ENCODE peak calls at places on chromosomes 5 and 9, in four cellular contexts. One of them, this sample, is unnamed.

GRCh38 chr5:97096096-97096648 is 46.2 kb downstream of the LIX1 start:
- DNase-seq in K562: no peak
- DNase-seq in sigmoid colon: no peak
- DNase-seq in endodermal cell: no peak
- DNase-seq in this sample: no peak

GRCh38 chr5:95892784-95893354 is 68.8 kb downstream of the ELL2 start:
- DNase-seq in endodermal cell: peak
- DNase-seq in sigmoid colon: no peak
- DNase-seq in K562: peak
- DNase-seq in this sample: peak

GRCh38 chr9:1837453-1838084 is 177.6 kb upstream of the SMARCA2 start:
- DNase-seq in K562: peak
- DNase-seq in endodermal cell: peak
- DNase-seq in sigmoid colon: no peak
- DNase-seq in this sample: peak

GRCh38 chr5:138849439-138849838 is 25.7 kb downstream of the LRRTM2 start:
- DNase-seq in K562: no peak
- DNase-seq in sigmoid colon: no peak
- DNase-seq in endodermal cell: no peak
- DNase-seq in this sample: no peak

GRCh38 chr5:177610131-177610769 is 10.3 kb downstream of the B4GALT7 start:
- DNase-seq in K562: no peak
- DNase-seq in endodermal cell: no peak
- DNase-seq in sigmoid colon: no peak
- DNase-seq in this sample: no peak

GRCh38 chr5:72109051-72109411 is 1.8 kb downstream of the MAP1B start:
- DNase-seq in endodermal cell: no peak
- DNase-seq in K562: no peak
- DNase-seq in sigmoid colon: no peak
- DNase-seq in this sample: no peak

GRCh38 chr5:177327539-177328522 is 16.1 kb upstream of the MXD3 start:
- DNase-seq in K562: no peak
- DNase-seq in endodermal cell: no peak
- DNase-seq in sigmoid colon: no peak
- DNase-seq in this sample: no peak

GRCh38 chr5:9691261-9691660 is 61.1 kb upstream of the TAS2R1 start:
- DNase-seq in endodermal cell: no peak
- DNase-seq in sigmoid colon: no peak
- DNase-seq in K562: no peak
- DNase-seq in this sample: no peak

GRCh38 chr9:110206388-110206787 is 1.6 kb downstream of the C9orf152 start:
- DNase-seq in endodermal cell: no peak
- DNase-seq in K562: no peak
- DNase-seq in sigmoid colon: no peak
- DNase-seq in this sample: peak
- H3K4me3 ChIP-seq in endodermal cell: no peak
- H3K4me3 ChIP-seq in K562: no peak
- H3K4me3 ChIP-seq in sigmoid colon: no peak
- H3K4me3 ChIP-seq in this sample: no peak

GRCh38 chr9:91151014-91151740 is 210.5 kb downstream of the AUH start:
- DNase-seq in K562: no peak
- DNase-seq in sigmoid colon: no peak
- DNase-seq in endodermal cell: no peak
- DNase-seq in this sample: no peak
- H3K4me3 ChIP-seq in K562: no peak
- H3K4me3 ChIP-seq in sigmoid colon: no peak
- H3K4me3 ChIP-seq in endodermal cell: no peak
- H3K4me3 ChIP-seq in this sample: no peak

GRCh38 chr9:117678882-117679281 is 25.3 kb upstream of the TLR4 start:
- DNase-seq in K562: no peak
- DNase-seq in sigmoid colon: no peak
- DNase-seq in endodermal cell: no peak
- DNase-seq in this sample: peak
- H3K4me3 ChIP-seq in K562: no peak
- H3K4me3 ChIP-seq in sigmoid colon: no peak
- H3K4me3 ChIP-seq in endodermal cell: peak
- H3K4me3 ChIP-seq in this sample: no peak

DNA sequence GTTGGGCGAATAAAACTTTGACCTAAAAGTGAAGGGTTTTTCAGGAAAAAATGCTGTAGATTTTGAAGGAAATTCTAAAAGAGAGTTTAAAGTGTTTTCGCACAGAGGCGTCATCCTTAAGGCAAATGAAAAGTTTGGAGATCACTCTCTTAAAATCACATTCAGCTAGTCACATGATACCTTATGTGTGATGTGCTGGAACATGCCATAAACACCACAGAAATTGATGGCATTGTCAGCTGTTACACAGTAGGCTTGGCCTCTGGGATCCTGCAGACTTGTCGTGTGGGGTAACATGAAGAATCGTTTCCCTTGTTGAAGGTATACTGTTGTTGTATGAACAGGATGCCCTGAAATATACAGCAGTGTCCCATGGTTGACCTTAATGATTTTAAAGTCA is 3.3 kb downstream of the ANP32B start:
- DNase-seq in K562: peak
- DNase-seq in sigmoid colon: no peak
- DNase-seq in endodermal cell: no peak
- DNase-seq in this sample: peak
- H3K4me3 ChIP-seq in K562: peak
- H3K4me3 ChIP-seq in sigmoid colon: no peak
- H3K4me3 ChIP-seq in endodermal cell: peak
- H3K4me3 ChIP-seq in this sample: peak

DNA sequence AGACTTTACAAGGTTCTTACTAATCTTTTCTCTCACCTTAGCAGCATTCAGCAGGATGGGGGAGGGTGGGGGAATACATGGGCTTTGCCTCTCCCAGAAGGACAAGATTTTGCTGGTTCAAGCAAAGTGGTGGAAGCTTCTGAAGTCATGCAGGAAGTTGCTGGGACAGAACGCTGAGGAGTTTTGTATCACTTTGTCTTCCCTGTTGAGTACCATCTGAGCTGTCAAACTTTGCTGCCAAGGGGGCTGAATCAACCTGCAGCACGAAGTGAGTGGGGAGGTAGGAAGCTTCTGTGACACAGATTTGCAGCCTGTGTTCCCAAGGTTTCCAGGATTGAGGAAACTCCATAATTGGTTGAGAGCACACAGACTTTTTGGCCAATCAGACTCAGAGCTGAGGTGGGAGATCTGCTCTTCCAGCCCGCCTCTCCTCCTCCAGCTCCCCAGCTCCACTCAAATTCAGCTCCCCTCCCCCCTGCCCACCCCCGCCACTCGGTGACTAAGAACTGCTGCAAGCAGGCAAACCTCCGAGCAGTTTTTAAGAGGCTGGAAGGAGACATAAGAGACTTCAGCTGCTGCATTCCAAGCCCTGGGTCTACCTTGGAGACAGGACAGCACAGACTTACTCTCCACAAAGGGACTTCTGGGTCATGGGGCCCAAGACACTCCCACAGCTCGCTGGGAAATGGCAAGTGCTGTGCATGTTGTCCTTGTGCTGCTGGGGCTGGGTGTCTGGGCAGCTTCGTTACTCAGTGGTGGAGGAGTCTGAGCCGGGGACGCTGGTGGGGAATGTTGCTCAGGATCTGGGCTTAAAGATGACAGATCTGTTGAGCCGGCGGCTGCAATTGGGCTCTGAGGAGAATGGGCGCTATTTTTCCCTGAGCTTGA is at the start of gene PCDHGC5:
- DNase-seq in sigmoid colon: no peak
- DNase-seq in K562: no peak
- DNase-seq in endodermal cell: peak
- DNase-seq in this sample: no peak
- H3K4me3 ChIP-seq in sigmoid colon: no peak
- H3K4me3 ChIP-seq in K562: no peak
- H3K4me3 ChIP-seq in endodermal cell: no peak
- H3K4me3 ChIP-seq in this sample: no peak

DNA sequence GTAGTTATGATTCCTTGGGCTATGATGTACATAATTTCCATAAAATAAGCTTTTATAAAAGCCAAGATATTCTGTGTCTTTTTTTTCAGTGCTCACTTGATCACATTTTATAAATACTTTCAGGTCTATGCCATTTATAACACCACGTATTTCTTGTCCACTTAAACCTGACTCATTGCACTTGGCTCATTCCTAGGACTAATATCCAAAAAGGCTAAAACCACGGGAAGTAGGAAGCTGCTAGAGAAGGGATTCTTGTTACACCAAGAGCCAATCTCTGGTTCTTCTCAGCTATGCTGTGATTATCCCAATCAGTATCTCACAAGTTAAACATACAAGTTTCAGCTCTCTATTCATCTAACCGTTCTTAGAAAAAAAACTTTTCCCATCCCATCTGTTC is 80.4 kb upstream of the CDH6 start:
- DNase-seq in endodermal cell: no peak
- DNase-seq in K562: no peak
- DNase-seq in sigmoid colon: no peak
- DNase-seq in this sample: no peak
- H3K4me3 ChIP-seq in endodermal cell: no peak
- H3K4me3 ChIP-seq in K562: no peak
- H3K4me3 ChIP-seq in sigmoid colon: no peak
- H3K4me3 ChIP-seq in this sample: no peak

DNA sequence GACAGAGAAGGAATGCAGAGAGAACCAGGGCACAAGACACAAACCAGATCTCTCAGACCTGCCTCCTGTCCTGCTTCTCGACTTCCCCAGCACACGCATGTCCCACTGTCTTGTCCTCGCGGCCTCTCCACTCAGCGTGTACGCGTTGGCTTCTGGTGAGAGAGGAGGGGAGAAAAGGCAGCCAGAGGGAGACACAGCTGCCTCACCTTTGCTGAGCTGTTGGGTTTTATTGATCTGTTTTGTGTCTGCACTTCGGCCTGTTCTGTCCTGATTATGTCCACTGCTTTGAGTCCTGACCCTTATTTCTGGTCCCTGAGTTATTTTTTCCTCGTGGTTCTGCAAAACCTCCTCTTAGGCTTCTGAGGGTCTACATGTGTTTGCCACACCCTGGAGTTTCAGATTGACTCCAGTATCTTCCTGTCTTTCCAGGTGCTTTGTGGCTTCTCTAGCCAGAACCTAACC is 87.5 kb upstream of the AGXT2 start:
- DNase-seq in sigmoid colon: no peak
- DNase-seq in endodermal cell: no peak
- DNase-seq in K562: no peak
- DNase-seq in this sample: no peak
- H3K4me3 ChIP-seq in sigmoid colon: no peak
- H3K4me3 ChIP-seq in endodermal cell: no peak
- H3K4me3 ChIP-seq in K562: no peak
- H3K4me3 ChIP-seq in this sample: no peak

This sample was measured in Karpas-422.